ENCODE peak calls at places on chromosomes 12 and 14, in six cellular contexts. K is H1, V is NT2/D1, P is GM12878, Q is HepG2, E is K562. C is an unnamed sample.

GRCh38 chr12:49733219-49734017 is 7.9 kb upstream of the TMBIM6 start:
- DNase-seq in V (peak), P (no peak), Q (peak), K (peak), E (no peak), C (no peak)

GRCh38 chr12:62787606-62788005 is 147.3 kb downstream of the PPM1H start:
- DNase-seq in Q (no peak), K (no peak), P (no peak), E (no peak), V (no peak), C (no peak)

GRCh38 chr14:99407416-99407815 is 73.2 kb downstream of the SETD3 start:
- DNase-seq in E (no peak), K (no peak), V (no peak), Q (no peak), P (no peak), C (no peak)

GRCh38 chr12:41452838-41453237 is 264.7 kb downstream of the PDZRN4 start:
- DNase-seq in K (no peak), P (no peak), E (no peak), Q (no peak), V (no peak), C (no peak)

GRCh38 chr14:64213079-64213478 is 81.1 kb downstream of the ESR2 start:
- DNase-seq in P (no peak), V (no peak), K (no peak), Q (no peak), E (no peak), C (no peak)

GRCh38 chr14:101584049-101584859 is 23.0 kb downstream of the DIO3 start:
- DNase-seq in K (no peak), Q (no peak), E (peak), V (no peak), P (no peak), C (no peak)

GRCh38 chr14:105852378-105853088 is 326.1 kb downstream of the TMEM121 start:
- DNase-seq in Q (no peak), V (no peak), E (no peak), K (no peak), P (no peak), C (no peak)

GRCh38 chr14:22432348-22432976 is 156.6 kb downstream of the DAD1 start:
- DNase-seq in P (no peak), V (no peak), K (no peak), Q (no peak), E (no peak), C (peak)

GRCh38 chr14:23523229-23524016 is 28.1 kb downstream of the ZFHX2 start:
- DNase-seq in K (no peak), P (no peak), Q (no peak), V (no peak), E (no peak), C (no peak)

GRCh38 chr14:75566321-75566720 is 12.1 kb upstream of the FLVCR2 start:
- DNase-seq in P (no peak), E (no peak), K (no peak), V (no peak), Q (no peak), C (no peak)

GRCh38 chr14:29216316-29216715 is 449.7 kb downstream of the FOXG1 start:
- DNase-seq in V (no peak), P (no peak), E (no peak), K (no peak), Q (no peak), C (no peak)

GRCh38 chr14:29216774-29217232 is 450.2 kb downstream of the FOXG1 start:
- DNase-seq in P (no peak), E (no peak), Q (no peak), V (no peak), K (no peak), C (no peak)

GRCh38 chr14:29217813-29218450 is 451.3 kb downstream of the FOXG1 start:
- DNase-seq in E (no peak), K (no peak), P (no peak), Q (peak), V (no peak), C (no peak)

GRCh38 chr14:29222671-29223268 is 456.2 kb downstream of the FOXG1 start:
- DNase-seq in Q (peak), V (no peak), P (no peak), K (no peak), E (no peak), C (no peak)

DNA sequence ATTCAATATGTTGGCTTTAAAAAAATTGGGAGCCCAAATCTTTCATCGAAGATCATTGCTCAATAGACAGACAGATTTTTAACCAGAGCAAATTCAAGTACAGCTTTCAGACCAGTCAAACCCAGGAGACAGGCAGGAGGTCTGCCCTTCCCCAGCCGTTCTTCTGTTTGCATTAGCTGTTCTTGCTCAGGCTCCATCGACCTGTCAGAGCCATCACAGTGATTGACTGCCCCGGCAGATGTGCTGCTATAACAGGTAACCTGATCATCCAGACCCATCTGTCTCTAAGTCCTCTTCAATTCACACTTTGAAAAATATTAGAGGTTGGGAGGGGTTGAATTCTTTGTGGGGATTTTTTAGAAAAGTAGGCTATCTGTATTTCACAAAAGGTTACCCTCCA is 453.5 kb downstream of the FOXG1 start:
- DNase-seq in K (no peak), V (no peak), P (no peak), Q (no peak), E (no peak), C (no peak)
- TF ChIP-seq YY1 in K (no peak), V (no peak), P (no peak), Q (no peak), E (no peak), C (no peak)

GRCh38 chr12:3197131-3197818 is 120.1 kb downstream of the TSPAN9 start:
- DNase-seq in E (no peak), Q (peak), V (no peak), P (no peak), K (no peak), C (no peak)
- TF ChIP-seq YY1 in E (no peak), Q (no peak), V (no peak), P (no peak), K (no peak), C (no peak)

DNA sequence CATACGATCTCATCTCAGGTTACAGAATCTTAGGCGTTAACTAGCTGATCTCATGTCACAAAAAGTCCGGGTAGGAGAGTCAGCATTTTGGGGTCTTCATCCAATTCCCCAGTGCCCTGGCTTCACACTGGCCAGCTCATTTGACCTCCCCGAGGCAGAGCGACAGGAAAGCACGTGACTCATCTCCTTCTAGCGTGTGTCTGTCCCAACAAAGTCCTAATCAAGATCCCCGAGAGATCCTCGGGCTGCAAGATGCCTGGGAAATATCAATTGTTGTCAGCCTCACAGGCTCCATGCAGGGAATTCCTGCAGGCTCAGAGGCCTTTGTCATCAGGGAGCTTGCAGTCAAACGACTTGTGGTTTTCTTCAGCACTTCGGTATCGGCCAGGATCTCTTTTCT is 57.5 kb downstream of the ZNF664 start:
- DNase-seq in K (no peak), Q (no peak), P (no peak), V (no peak), E (peak), C (no peak)
- TF ChIP-seq YY1 in K (no peak), Q (no peak), P (no peak), V (no peak), E (no peak), C (no peak)

GRCh38 chr14:52547027-52547426 is 5.3 kb downstream of the TXNDC16 start:
- DNase-seq in V (no peak), K (no peak), P (no peak), Q (no peak), E (no peak), C (no peak)

GRCh38 chr14:52546318-52546670 is 6.0 kb downstream of the TXNDC16 start:
- DNase-seq in V (no peak), P (no peak), K (no peak), Q (no peak), E (no peak), C (no peak)

GRCh38 chr14:52545584-52546317 is 6.6 kb downstream of the TXNDC16 start:
- DNase-seq in P (no peak), E (no peak), Q (no peak), V (no peak), K (no peak), C (no peak)

GRCh38 chr14:52550661-52551060 is 1.6 kb downstream of the TXNDC16 start:
- DNase-seq in P (no peak), K (no peak), V (no peak), Q (no peak), E (no peak), C (no peak)

DNA sequence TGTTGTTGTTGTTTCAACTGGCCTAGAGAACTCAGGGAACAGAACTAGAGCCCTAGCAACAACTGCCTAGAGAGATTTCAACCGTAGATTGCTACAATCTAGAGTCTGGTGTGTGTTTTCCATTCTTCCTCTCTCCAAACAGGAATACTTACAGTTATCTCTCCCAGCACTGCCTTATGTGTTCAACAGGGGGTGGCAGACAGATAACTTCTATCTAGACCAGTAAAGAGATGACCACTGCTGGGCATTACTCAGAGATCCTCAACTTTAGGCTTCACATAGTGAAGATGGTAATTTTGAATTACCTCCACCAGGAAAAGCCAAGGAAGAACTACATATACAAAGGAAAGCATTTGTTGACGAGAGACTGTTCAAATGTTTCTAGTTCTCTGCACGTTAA is 4.8 kb downstream of the TXNDC16 start:
- DNase-seq in K (no peak), E (peak), V (no peak), P (no peak), Q (no peak), C (no peak)
- TF ChIP-seq YY1 in K (no peak), E (no peak), V (no peak), P (no peak), Q (no peak), C (no peak)